ENCODE peak calls at places on chromosomes 6 and 20, in eight cellular contexts. One of them, this sample, is unnamed.

GRCh38 chr20:32510120-32510600 is 75.0 kb downstream of the NOL4L start:
- DNase-seq in mesenchymal stem cell: no peak
- DNase-seq in CD4-positive, CD25-positive, alpha-beta regulatory T cell: no peak
- DNase-seq in right cardiac atrium: no peak
- DNase-seq in left lung: peak; percentile 26
- DNase-seq in transverse colon: no peak
- DNase-seq in MM.1S: no peak
- DNase-seq in uterus: no peak
- DNase-seq in this sample: no peak

GRCh38 chr6:15524736-15525401 is 138.0 kb downstream of the DTNBP1 start:
- DNase-seq in CD4-positive, CD25-positive, alpha-beta regulatory T cell: no peak
- DNase-seq in right cardiac atrium: no peak
- DNase-seq in uterus: no peak
- DNase-seq in MM.1S: no peak
- DNase-seq in mesenchymal stem cell: no peak
- DNase-seq in transverse colon: no peak
- DNase-seq in left lung: no peak
- DNase-seq in this sample: no peak

GRCh38 chr6:16901777-16902176 is 140.5 kb upstream of the ATXN1 start:
- DNase-seq in mesenchymal stem cell: no peak
- DNase-seq in CD4-positive, CD25-positive, alpha-beta regulatory T cell: no peak
- DNase-seq in left lung: peak; percentile 76
- DNase-seq in MM.1S: no peak
- DNase-seq in right cardiac atrium: peak; percentile 56
- DNase-seq in transverse colon: peak; percentile 62
- DNase-seq in uterus: peak; percentile 43
- DNase-seq in this sample: peak; percentile 42

GRCh38 chr20:59159822-59160740 is 3.5 kb upstream of the ZNF831 start:
- DNase-seq in right cardiac atrium: no peak
- DNase-seq in mesenchymal stem cell: no peak
- DNase-seq in left lung: no peak
- DNase-seq in uterus: no peak
- DNase-seq in CD4-positive, CD25-positive, alpha-beta regulatory T cell: no peak
- DNase-seq in transverse colon: peak; percentile 40
- DNase-seq in MM.1S: no peak
- DNase-seq in this sample: no peak

GRCh38 chr6:148624025-148624424 is 122.8 kb upstream of the UST start:
- DNase-seq in uterus: no peak
- DNase-seq in left lung: no peak
- DNase-seq in mesenchymal stem cell: peak; percentile 64
- DNase-seq in right cardiac atrium: no peak
- DNase-seq in MM.1S: no peak
- DNase-seq in CD4-positive, CD25-positive, alpha-beta regulatory T cell: no peak
- DNase-seq in transverse colon: no peak
- DNase-seq in this sample: no peak

GRCh38 chr6:105401247-105402089 is 1.4 kb downstream of the PREP start:
- DNase-seq in MM.1S: no peak
- DNase-seq in left lung: no peak
- DNase-seq in CD4-positive, CD25-positive, alpha-beta regulatory T cell: no peak
- DNase-seq in transverse colon: no peak
- DNase-seq in uterus: no peak
- DNase-seq in mesenchymal stem cell: no peak
- DNase-seq in right cardiac atrium: no peak
- DNase-seq in this sample: no peak

GRCh38 chr6:112202639-112203341 is 51.6 kb downstream of the LAMA4 start:
- DNase-seq in MM.1S: peak; percentile 20
- DNase-seq in left lung: no peak
- DNase-seq in transverse colon: no peak
- DNase-seq in mesenchymal stem cell: peak; percentile 45
- DNase-seq in CD4-positive, CD25-positive, alpha-beta regulatory T cell: no peak
- DNase-seq in right cardiac atrium: no peak
- DNase-seq in uterus: no peak
- DNase-seq in this sample: no peak

GRCh38 chr6:115770851-115771250 is 289.8 kb downstream of the FRK start:
- DNase-seq in CD4-positive, CD25-positive, alpha-beta regulatory T cell: no peak
- DNase-seq in right cardiac atrium: no peak
- DNase-seq in uterus: no peak
- DNase-seq in left lung: no peak
- DNase-seq in mesenchymal stem cell: no peak
- DNase-seq in transverse colon: no peak
- DNase-seq in MM.1S: no peak
- DNase-seq in this sample: no peak

GRCh38 chr6:151242420-151242841 is 2.7 kb downstream of the AKAP12 start:
- DNase-seq in MM.1S: no peak
- DNase-seq in mesenchymal stem cell: no peak
- DNase-seq in right cardiac atrium: no peak
- DNase-seq in CD4-positive, CD25-positive, alpha-beta regulatory T cell: no peak
- DNase-seq in transverse colon: no peak
- DNase-seq in uterus: no peak
- DNase-seq in left lung: no peak
- DNase-seq in this sample: no peak

GRCh38 chr6:41288025-41288777 is 1.7 kb upstream of the TREM1 start:
- DNase-seq in right cardiac atrium: no peak
- DNase-seq in transverse colon: no peak
- DNase-seq in left lung: no peak
- DNase-seq in uterus: no peak
- DNase-seq in mesenchymal stem cell: peak; percentile 69
- DNase-seq in CD4-positive, CD25-positive, alpha-beta regulatory T cell: peak; percentile 22
- DNase-seq in MM.1S: peak; percentile 70
- DNase-seq in this sample: no peak

DNA sequence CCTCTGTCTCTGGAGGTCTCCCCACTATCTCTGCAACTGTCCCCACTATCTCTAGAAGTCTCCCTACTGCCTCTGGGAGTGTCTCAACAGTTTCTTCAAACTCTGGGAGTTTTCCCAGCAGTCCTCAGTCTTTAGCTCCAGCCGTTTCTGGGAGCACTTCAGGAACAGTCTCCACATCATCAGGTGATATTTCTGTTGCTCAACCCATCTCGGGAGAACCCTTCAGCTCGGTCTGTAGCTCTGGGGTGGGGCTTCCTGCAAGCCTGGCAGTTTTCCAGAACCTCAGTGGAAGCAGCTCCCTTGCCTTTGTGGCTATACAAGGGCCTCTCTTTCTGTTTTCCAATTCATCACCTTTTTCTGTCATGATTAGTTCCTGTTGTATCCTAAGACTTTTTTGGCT is 3.0 kb upstream of the SFTA2 start:
- DNase-seq in uterus: no peak
- DNase-seq in CD4-positive, CD25-positive, alpha-beta regulatory T cell: no peak
- DNase-seq in MM.1S: no peak
- DNase-seq in mesenchymal stem cell: no peak
- DNase-seq in left lung: peak; percentile 79
- DNase-seq in transverse colon: no peak
- DNase-seq in right cardiac atrium: no peak
- DNase-seq in this sample: no peak
- H3K4me3 ChIP-seq in uterus: no peak overlapping the region
- H3K4me3 ChIP-seq in CD4-positive, CD25-positive, alpha-beta regulatory T cell: no peak overlapping the region
- H3K4me3 ChIP-seq in MM.1S: no peak overlapping the region
- H3K4me3 ChIP-seq in mesenchymal stem cell: no peak overlapping the region
- H3K4me3 ChIP-seq in left lung: peak overlapping the region; percentile 37
- H3K4me3 ChIP-seq in transverse colon: no peak overlapping the region
- H3K4me3 ChIP-seq in right cardiac atrium: no peak overlapping the region
- H3K4me3 ChIP-seq in this sample: no peak overlapping the region

GRCh38 chr6:31586596-31586995 is 519 bp downstream of the LST1 start:
- DNase-seq in right cardiac atrium: no peak
- DNase-seq in left lung: peak; percentile 62
- DNase-seq in uterus: no peak
- DNase-seq in mesenchymal stem cell: no peak
- DNase-seq in transverse colon: peak; percentile 24
- DNase-seq in CD4-positive, CD25-positive, alpha-beta regulatory T cell: peak; percentile 61
- DNase-seq in MM.1S: no peak
- DNase-seq in this sample: no peak
- H3K4me1 ChIP-seq in right cardiac atrium: no peaks in the 10 kb centered on the region
- H3K4me1 ChIP-seq in left lung: no peaks in the 10 kb centered on the region
- H3K4me1 ChIP-seq in uterus: no peaks in the 10 kb centered on the region
- H3K4me1 ChIP-seq in mesenchymal stem cell: peaks cover 13% of the 10 kb centered on the region
- H3K4me1 ChIP-seq in transverse colon: peaks cover 33% of the 10 kb centered on the region
- H3K4me1 ChIP-seq in CD4-positive, CD25-positive, alpha-beta regulatory T cell: peaks cover 80% of the 10 kb centered on the region
- H3K4me1 ChIP-seq in MM.1S: peaks cover 12% of the 10 kb centered on the region
- H3K4me1 ChIP-seq in this sample: no peaks in the 10 kb centered on the region

GRCh38 chr6:30282522-30282921 is 44.2 kb upstream of the TRIM39 start:
- DNase-seq in transverse colon: no peak
- DNase-seq in mesenchymal stem cell: no peak
- DNase-seq in right cardiac atrium: no peak
- DNase-seq in uterus: no peak
- DNase-seq in left lung: no peak
- DNase-seq in MM.1S: no peak
- DNase-seq in CD4-positive, CD25-positive, alpha-beta regulatory T cell: no peak
- DNase-seq in this sample: no peak

GRCh38 chr6:30287139-30287538 is 39.6 kb upstream of the TRIM39 start:
- DNase-seq in CD4-positive, CD25-positive, alpha-beta regulatory T cell: no peak
- DNase-seq in mesenchymal stem cell: no peak
- DNase-seq in MM.1S: no peak
- DNase-seq in right cardiac atrium: no peak
- DNase-seq in uterus: no peak
- DNase-seq in left lung: no peak
- DNase-seq in transverse colon: no peak
- DNase-seq in this sample: no peak

GRCh38 chr6:30283761-30284160 is 43.0 kb upstream of the TRIM39 start:
- DNase-seq in MM.1S: no peak
- DNase-seq in mesenchymal stem cell: no peak
- DNase-seq in CD4-positive, CD25-positive, alpha-beta regulatory T cell: no peak
- DNase-seq in transverse colon: no peak
- DNase-seq in right cardiac atrium: no peak
- DNase-seq in uterus: no peak
- DNase-seq in left lung: no peak
- DNase-seq in this sample: no peak
- H3K9me3 ChIP-seq in MM.1S: no peaks in the 10 kb centered on the region
- H3K9me3 ChIP-seq in mesenchymal stem cell: peaks cover 87% of the 10 kb centered on the region
- H3K9me3 ChIP-seq in CD4-positive, CD25-positive, alpha-beta regulatory T cell: peaks cover 69% of the 10 kb centered on the region
- H3K9me3 ChIP-seq in transverse colon: peaks cover 88% of the 10 kb centered on the region
- H3K9me3 ChIP-seq in right cardiac atrium: peaks cover 4% of the 10 kb centered on the region
- H3K9me3 ChIP-seq in uterus: no peaks in the 10 kb centered on the region
- H3K9me3 ChIP-seq in left lung: peaks cover 96% of the 10 kb centered on the region
- H3K9me3 ChIP-seq in this sample: peaks cover 5% of the 10 kb centered on the region

DNA sequence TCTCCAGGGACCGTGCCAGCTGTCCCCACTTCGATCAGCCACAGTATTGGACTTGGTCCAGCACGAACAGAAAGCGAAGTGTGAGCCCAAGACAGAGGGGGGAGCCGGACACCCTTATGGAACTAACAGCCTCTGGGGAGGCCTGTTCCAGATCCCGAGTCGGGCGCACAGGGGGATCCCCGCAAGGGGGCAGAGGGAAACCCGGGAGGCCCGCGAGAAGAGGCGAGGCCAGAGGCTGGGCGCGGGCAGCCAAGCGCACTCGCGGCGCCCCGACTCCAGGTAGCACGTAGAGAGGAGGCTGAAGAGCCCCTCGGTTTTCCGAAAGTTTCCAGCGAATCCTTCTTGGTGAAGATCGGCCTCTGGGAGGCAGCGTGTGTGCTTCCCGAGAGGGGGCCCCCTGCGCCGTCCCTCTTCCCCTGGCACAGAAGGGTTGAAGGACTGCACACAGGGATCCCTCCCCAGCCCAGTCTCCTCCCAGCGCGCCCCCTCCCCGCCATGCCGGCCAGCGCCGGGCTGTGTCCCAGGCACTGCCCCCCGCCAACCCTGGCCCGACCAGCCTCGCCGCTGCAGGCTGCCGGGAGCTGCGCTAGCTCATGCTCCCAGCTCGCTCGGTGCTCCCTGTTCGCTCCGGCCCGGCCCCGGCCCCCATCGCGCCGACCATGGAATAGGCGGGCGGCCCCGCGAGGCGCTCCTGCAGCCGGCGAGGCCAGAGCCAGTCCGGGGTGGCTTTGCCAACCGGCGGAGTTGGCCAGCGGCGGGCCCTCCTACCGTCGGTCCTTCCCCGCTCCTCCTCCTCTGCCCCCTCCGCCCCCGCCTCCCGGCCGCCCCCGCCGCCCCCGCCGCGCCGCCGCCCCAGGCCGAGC is 550 bp upstream of the SLC24A3 start:
- DNase-seq in mesenchymal stem cell: no peak
- DNase-seq in transverse colon: peak; percentile 19
- DNase-seq in uterus: peak; percentile 64
- DNase-seq in left lung: peak; percentile 53
- DNase-seq in right cardiac atrium: peak; percentile 37
- DNase-seq in CD4-positive, CD25-positive, alpha-beta regulatory T cell: no peak
- DNase-seq in MM.1S: no peak
- DNase-seq in this sample: no peak
- H3K4me3 ChIP-seq in mesenchymal stem cell: peak overlapping the region; percentile 62
- H3K4me3 ChIP-seq in transverse colon: peak overlapping the region; percentile 57
- H3K4me3 ChIP-seq in uterus: peak overlapping the region; percentile 87
- H3K4me3 ChIP-seq in left lung: peak overlapping the region; percentile 52
- H3K4me3 ChIP-seq in right cardiac atrium: peak overlapping the region; percentile 58
- H3K4me3 ChIP-seq in CD4-positive, CD25-positive, alpha-beta regulatory T cell: no peak overlapping the region
- H3K4me3 ChIP-seq in MM.1S: peak overlapping the region; percentile 56
- H3K4me3 ChIP-seq in this sample: peak overlapping the region; percentile 51

This sample was measured in heart right ventricle.